ENCODE peak calls at places on chromosomes 5 and 9, in ten cellular contexts. One of them, this sample, is unnamed.

GRCh38 chr9:130128251-130128650 is 44.0 kb upstream of the NCS1 start:
- DNase-seq in Right ventricle myocardium inferior: no peak
- DNase-seq in Panc1: no peak
- DNase-seq in activated CD8-positive, alpha-beta memory T cell treated with anti-CD3 and anti-CD28 coated beads, Interleukin-2, amount 50 U/mL, for 48 hours: peak
- DNase-seq in body of pancreas: no peak
- DNase-seq in astrocyte of the cerebellum: no peak
- DNase-seq in IMR-90: no peak
- DNase-seq in NCI-H1105 treated with DMSO at 0.1 percent for 48 hours: no peak
- DNase-seq in T-helper 2 cell: peak
- DNase-seq in stimulated activated CD4-positive, alpha-beta T cell treated with anti-CD3 and anti-CD28 coated beads, Interleukin-2, amount 100 ng/mL, for 24 hours: peak
- DNase-seq in this sample: no peak

GRCh38 chr9:89008346-89009048 is 17.2 kb downstream of the S1PR3 start:
- DNase-seq in NCI-H1105 treated with DMSO at 0.1 percent for 48 hours: no peak
- DNase-seq in T-helper 2 cell: no peak
- DNase-seq in astrocyte of the cerebellum: no peak
- DNase-seq in Panc1: no peak
- DNase-seq in Right ventricle myocardium inferior: no peak
- DNase-seq in activated CD8-positive, alpha-beta memory T cell treated with anti-CD3 and anti-CD28 coated beads, Interleukin-2, amount 50 U/mL, for 48 hours: no peak
- DNase-seq in body of pancreas: no peak
- DNase-seq in IMR-90: no peak
- DNase-seq in stimulated activated CD4-positive, alpha-beta T cell treated with anti-CD3 and anti-CD28 coated beads, Interleukin-2, amount 100 ng/mL, for 24 hours: no peak
- DNase-seq in this sample: no peak

GRCh38 chr5:150517272-150518152 is 9.6 kb downstream of the NDST1 start:
- DNase-seq in NCI-H1105 treated with DMSO at 0.1 percent for 48 hours: peak
- DNase-seq in stimulated activated CD4-positive, alpha-beta T cell treated with anti-CD3 and anti-CD28 coated beads, Interleukin-2, amount 100 ng/mL, for 24 hours: no peak
- DNase-seq in astrocyte of the cerebellum: peak
- DNase-seq in IMR-90: peak
- DNase-seq in activated CD8-positive, alpha-beta memory T cell treated with anti-CD3 and anti-CD28 coated beads, Interleukin-2, amount 50 U/mL, for 48 hours: no peak
- DNase-seq in Right ventricle myocardium inferior: no peak
- DNase-seq in Panc1: no peak
- DNase-seq in body of pancreas: peak
- DNase-seq in T-helper 2 cell: no peak
- DNase-seq in this sample: peak

GRCh38 chr9:33651125-33651524 is 127.1 kb downstream of the ANKRD18B start:
- DNase-seq in Right ventricle myocardium inferior: no peak
- DNase-seq in body of pancreas: no peak
- DNase-seq in IMR-90: no peak
- DNase-seq in stimulated activated CD4-positive, alpha-beta T cell treated with anti-CD3 and anti-CD28 coated beads, Interleukin-2, amount 100 ng/mL, for 24 hours: no peak
- DNase-seq in Panc1: no peak
- DNase-seq in NCI-H1105 treated with DMSO at 0.1 percent for 48 hours: no peak
- DNase-seq in astrocyte of the cerebellum: no peak
- DNase-seq in T-helper 2 cell: no peak
- DNase-seq in activated CD8-positive, alpha-beta memory T cell treated with anti-CD3 and anti-CD28 coated beads, Interleukin-2, amount 50 U/mL, for 48 hours: no peak
- DNase-seq in this sample: no peak

GRCh38 chr5:180142824-180143610 is 66.0 kb downstream of the RASGEF1C start:
- DNase-seq in activated CD8-positive, alpha-beta memory T cell treated with anti-CD3 and anti-CD28 coated beads, Interleukin-2, amount 50 U/mL, for 48 hours: no peak
- DNase-seq in Panc1: no peak
- DNase-seq in IMR-90: no peak
- DNase-seq in NCI-H1105 treated with DMSO at 0.1 percent for 48 hours: no peak
- DNase-seq in T-helper 2 cell: no peak
- DNase-seq in body of pancreas: no peak
- DNase-seq in astrocyte of the cerebellum: no peak
- DNase-seq in Right ventricle myocardium inferior: no peak
- DNase-seq in stimulated activated CD4-positive, alpha-beta T cell treated with anti-CD3 and anti-CD28 coated beads, Interleukin-2, amount 100 ng/mL, for 24 hours: no peak
- DNase-seq in this sample: no peak

GRCh38 chr9:14960881-14961280 is 50.7 kb upstream of the FREM1 start:
- DNase-seq in Right ventricle myocardium inferior: no peak
- DNase-seq in T-helper 2 cell: no peak
- DNase-seq in activated CD8-positive, alpha-beta memory T cell treated with anti-CD3 and anti-CD28 coated beads, Interleukin-2, amount 50 U/mL, for 48 hours: no peak
- DNase-seq in IMR-90: no peak
- DNase-seq in astrocyte of the cerebellum: no peak
- DNase-seq in NCI-H1105 treated with DMSO at 0.1 percent for 48 hours: no peak
- DNase-seq in body of pancreas: no peak
- DNase-seq in stimulated activated CD4-positive, alpha-beta T cell treated with anti-CD3 and anti-CD28 coated beads, Interleukin-2, amount 100 ng/mL, for 24 hours: no peak
- DNase-seq in Panc1: no peak
- DNase-seq in this sample: no peak

GRCh38 chr5:107564896-107565295 is 105.8 kb downstream of the EFNA5 start:
- DNase-seq in astrocyte of the cerebellum: peak
- DNase-seq in stimulated activated CD4-positive, alpha-beta T cell treated with anti-CD3 and anti-CD28 coated beads, Interleukin-2, amount 100 ng/mL, for 24 hours: no peak
- DNase-seq in Right ventricle myocardium inferior: no peak
- DNase-seq in Panc1: no peak
- DNase-seq in T-helper 2 cell: no peak
- DNase-seq in activated CD8-positive, alpha-beta memory T cell treated with anti-CD3 and anti-CD28 coated beads, Interleukin-2, amount 50 U/mL, for 48 hours: no peak
- DNase-seq in NCI-H1105 treated with DMSO at 0.1 percent for 48 hours: no peak
- DNase-seq in IMR-90: no peak
- DNase-seq in body of pancreas: no peak
- DNase-seq in this sample: peak

GRCh38 chr5:88275574-88275973 is 6.9 kb upstream of the TMEM161B start:
- DNase-seq in astrocyte of the cerebellum: no peak
- DNase-seq in body of pancreas: no peak
- DNase-seq in Right ventricle myocardium inferior: no peak
- DNase-seq in T-helper 2 cell: no peak
- DNase-seq in IMR-90: no peak
- DNase-seq in stimulated activated CD4-positive, alpha-beta T cell treated with anti-CD3 and anti-CD28 coated beads, Interleukin-2, amount 100 ng/mL, for 24 hours: no peak
- DNase-seq in Panc1: no peak
- DNase-seq in activated CD8-positive, alpha-beta memory T cell treated with anti-CD3 and anti-CD28 coated beads, Interleukin-2, amount 50 U/mL, for 48 hours: no peak
- DNase-seq in NCI-H1105 treated with DMSO at 0.1 percent for 48 hours: no peak
- DNase-seq in this sample: no peak

GRCh38 chr9:1837453-1838084 is 177.6 kb upstream of the SMARCA2 start:
- DNase-seq in IMR-90: peak
- DNase-seq in Panc1: peak
- DNase-seq in Right ventricle myocardium inferior: no peak
- DNase-seq in T-helper 2 cell: no peak
- DNase-seq in NCI-H1105 treated with DMSO at 0.1 percent for 48 hours: peak
- DNase-seq in stimulated activated CD4-positive, alpha-beta T cell treated with anti-CD3 and anti-CD28 coated beads, Interleukin-2, amount 100 ng/mL, for 24 hours: no peak
- DNase-seq in activated CD8-positive, alpha-beta memory T cell treated with anti-CD3 and anti-CD28 coated beads, Interleukin-2, amount 50 U/mL, for 48 hours: no peak
- DNase-seq in astrocyte of the cerebellum: no peak
- DNase-seq in body of pancreas: peak
- DNase-seq in this sample: no peak

GRCh38 chr9:34929506-34930102 is 28.5 kb upstream of the PHF24 start:
- DNase-seq in activated CD8-positive, alpha-beta memory T cell treated with anti-CD3 and anti-CD28 coated beads, Interleukin-2, amount 50 U/mL, for 48 hours: no peak
- DNase-seq in Panc1: peak
- DNase-seq in NCI-H1105 treated with DMSO at 0.1 percent for 48 hours: peak
- DNase-seq in stimulated activated CD4-positive, alpha-beta T cell treated with anti-CD3 and anti-CD28 coated beads, Interleukin-2, amount 100 ng/mL, for 24 hours: peak
- DNase-seq in T-helper 2 cell: peak
- DNase-seq in IMR-90: peak
- DNase-seq in body of pancreas: peak
- DNase-seq in astrocyte of the cerebellum: peak
- DNase-seq in Right ventricle myocardium inferior: no peak
- DNase-seq in this sample: peak

GRCh38 chr5:41246376-41246775 is 33.0 kb upstream of the C6 start:
- DNase-seq in stimulated activated CD4-positive, alpha-beta T cell treated with anti-CD3 and anti-CD28 coated beads, Interleukin-2, amount 100 ng/mL, for 24 hours: no peak
- DNase-seq in astrocyte of the cerebellum: peak
- DNase-seq in NCI-H1105 treated with DMSO at 0.1 percent for 48 hours: no peak
- DNase-seq in IMR-90: peak
- DNase-seq in Panc1: peak
- DNase-seq in Right ventricle myocardium inferior: no peak
- DNase-seq in T-helper 2 cell: no peak
- DNase-seq in activated CD8-positive, alpha-beta memory T cell treated with anti-CD3 and anti-CD28 coated beads, Interleukin-2, amount 50 U/mL, for 48 hours: no peak
- DNase-seq in body of pancreas: no peak
- DNase-seq in this sample: peak

GRCh38 chr5:149420509-149421371 is 41.6 kb upstream of the IL17B start:
- DNase-seq in Panc1: no peak
- DNase-seq in Right ventricle myocardium inferior: no peak
- DNase-seq in NCI-H1105 treated with DMSO at 0.1 percent for 48 hours: no peak
- DNase-seq in T-helper 2 cell: no peak
- DNase-seq in IMR-90: peak
- DNase-seq in activated CD8-positive, alpha-beta memory T cell treated with anti-CD3 and anti-CD28 coated beads, Interleukin-2, amount 50 U/mL, for 48 hours: no peak
- DNase-seq in body of pancreas: no peak
- DNase-seq in astrocyte of the cerebellum: no peak
- DNase-seq in stimulated activated CD4-positive, alpha-beta T cell treated with anti-CD3 and anti-CD28 coated beads, Interleukin-2, amount 100 ng/mL, for 24 hours: no peak
- DNase-seq in this sample: no peak

GRCh38 chr9:38067892-38068615 is 973 bp downstream of the SHB start:
- DNase-seq in body of pancreas: peak
- DNase-seq in stimulated activated CD4-positive, alpha-beta T cell treated with anti-CD3 and anti-CD28 coated beads, Interleukin-2, amount 100 ng/mL, for 24 hours: no peak
- DNase-seq in T-helper 2 cell: no peak
- DNase-seq in activated CD8-positive, alpha-beta memory T cell treated with anti-CD3 and anti-CD28 coated beads, Interleukin-2, amount 50 U/mL, for 48 hours: peak
- DNase-seq in astrocyte of the cerebellum: no peak
- DNase-seq in Panc1: no peak
- DNase-seq in NCI-H1105 treated with DMSO at 0.1 percent for 48 hours: no peak
- DNase-seq in IMR-90: no peak
- DNase-seq in Right ventricle myocardium inferior: no peak
- DNase-seq in this sample: no peak